ENCODE peak calls at places on chromosomes 11 and 22, in five cellular contexts. S is cardiac muscle cell, W is adrenal gland, L is foreskin fibroblast, Q is GM13977. N is an unnamed sample.

GRCh38 chr11:115672999-115673411 is 168.8 kb upstream of the CADM1 start:
- DNase-seq in S (no peak), W (peak; percentile 38), L (peak; percentile 3), Q (no peak), N (no peak)

GRCh38 chr22:46419754-46420571 is 84.4 kb downstream of the TRMU start:
- DNase-seq in S (no peak), W (no peak), L (no peak), Q (no peak), N (no peak)

GRCh38 chr22:19109198-19110063 is 12.8 kb downstream of the DGCR2 start:
- DNase-seq in S (no peak), W (peak; percentile 53), L (peak; percentile 48), Q (peak; percentile 69), N (no peak)

GRCh38 chr11:35166369-35167360 is 27.7 kb downstream of the CD44 start:
- DNase-seq in S (no peak), W (peak; percentile 37), L (peak; percentile 96), Q (no peak), N (no peak)

GRCh38 chr11:124170801-124171586 is 12.2 kb upstream of the OR10D3 start:
- DNase-seq in S (no peak), W (no peak), L (no peak), Q (no peak), N (no peak)

GRCh38 chr11:131614514-131615085 is 244.2 kb downstream of the NTM start:
- DNase-seq in S (no peak), W (no peak), L (no peak), Q (no peak), N (no peak)

GRCh38 chr22:18034076-18034475 is 9.7 kb upstream of the MICAL3 start:
- DNase-seq in S (no peak), W (no peak), L (no peak), Q (no peak), N (no peak)

GRCh38 chr22:50704510-50705218 is 32.0 kb downstream of the SHANK3 start:
- DNase-seq in S (no peak), W (peak; percentile 5), L (no peak), Q (no peak), N (no peak)

GRCh38 chr11:107592256-107592655 is 1.3 kb downstream of the ELMOD1 start:
- DNase-seq in S (no peak), W (no peak), L (no peak), Q (peak; percentile 15), N (no peak)

GRCh38 chr11:75665126-75665525 is 3.7 kb downstream of the MAP6 start:
- DNase-seq in S (no peak), W (no peak), L (no peak), Q (no peak), N (no peak)

GRCh38 chr22:49930596-49931412 is 12.4 kb downstream of the CRELD2 start:
- DNase-seq in S (peak; percentile 87), W (peak; percentile 81), L (peak; percentile 74), Q (peak; percentile 79), N (no peak)

GRCh38 chr11:43992834-43993637 is 50.6 kb downstream of the C11orf96 start:
- DNase-seq in S (no peak), W (no peak), L (no peak), Q (no peak), N (no peak)

GRCh38 chr11:118027694-118028093 is 41.5 kb downstream of the IL10RA start:
- DNase-seq in S (no peak), W (no peak), L (no peak), Q (no peak), N (no peak)

GRCh38 chr11:94581926-94582325 is 14.8 kb downstream of the PIWIL4 start:
- DNase-seq in S (no peak), W (no peak), L (no peak), Q (no peak), N (no peak)

GRCh38 chr11:45918331-45918941 is 759 bp upstream of the PEX16 start:
- DNase-seq in S (peak; percentile 84), W (peak; percentile 90), L (peak; percentile 67), Q (peak; percentile 87), N (peak; percentile 56)

GRCh38 chr11:64086263-64086938 is 50.7 kb downstream of the FLRT1 start:
- DNase-seq in S (no peak), W (no peak), L (no peak), Q (no peak), N (no peak)

GRCh38 chr11:13446444-13446843 is 16.6 kb downstream of the BTBD10 start:
- DNase-seq in S (no peak), W (no peak), L (no peak), Q (no peak), N (no peak)

GRCh38 chr11:75716659-75717058 is 979 bp upstream of the MOGAT2 start:
- DNase-seq in S (no peak), W (no peak), L (no peak), Q (no peak), N (no peak)

GRCh38 chr22:19407649-19408606 is 23.6 kb downstream of the HIRA start:
- DNase-seq in S (peak; percentile 77), W (no peak), L (peak; percentile 21), Q (no peak), N (peak; percentile 38)

GRCh38 chr22:26651840-26652239 is 5.5 kb upstream of the MIAT start:
- DNase-seq in S (no peak), W (no peak), L (no peak), Q (no peak), N (no peak)

GRCh38 chr11:117249571-117249970 is 17.1 kb downstream of the RNF214 start:
- DNase-seq in S (no peak), W (no peak), L (no peak), Q (no peak), N (no peak)

GRCh38 chr11:129973809-129974208 is 28.8 kb downstream of the PRDM10 start:
- DNase-seq in S (peak; percentile 87), W (no peak), L (no peak), Q (no peak), N (peak; percentile 53)

GRCh38 chr22:21451545-21452520 is 15.4 kb upstream of the TMEM191C start:
- DNase-seq in S (no peak), W (no peak), L (no peak), Q (no peak), N (no peak)

GRCh38 chr11:115476463-115477286 is 27.5 kb downstream of the CADM1 start:
- DNase-seq in S (no peak), W (no peak), L (no peak), Q (no peak), N (no peak)

GRCh38 chr11:119773016-119773415 is 44.0 kb upstream of the NECTIN1 start:
- DNase-seq in S (no peak), W (no peak), L (no peak), Q (no peak), N (no peak)

GRCh38 chr11:57330029-57330428 is 5.3 kb upstream of the TNKS1BP1 start:
- DNase-seq in S (no peak), W (no peak), L (no peak), Q (no peak), N (no peak)

GRCh38 chr11:133362156-133362555 is 170.1 kb downstream of the OPCML start:
- DNase-seq in S (no peak), W (no peak), L (no peak), Q (no peak), N (no peak)

GRCh38 chr22:34344702-34345101 is 424.4 kb upstream of the LARGE1 start:
- DNase-seq in S (peak; percentile 23), W (no peak), L (no peak), Q (no peak), N (no peak)

GRCh38 chr22:27218012-27218483 is 560.7 kb downstream of the MIAT start:
- DNase-seq in S (no peak), W (no peak), L (no peak), Q (no peak), N (no peak)

GRCh38 chr22:24421428-24421931 is 5.9 kb upstream of the ADORA2A start:
- DNase-seq in S (no peak), W (no peak), L (no peak), Q (peak; percentile 80), N (no peak)

GRCh38 chr11:109731451-109731850 is 309.5 kb downstream of the C11orf87 start:
- DNase-seq in S (no peak), W (no peak), L (no peak), Q (no peak), N (no peak)

GRCh38 chr11:78020248-78020647 is 2.8 kb downstream of the KCTD14 start:
- DNase-seq in S (no peak), W (no peak), L (no peak), Q (no peak), N (no peak)

GRCh38 chr22:50209893-50210292 is 9.1 kb downstream of the SELENOO start:
- DNase-seq in S (peak; percentile 71), W (peak; percentile 69), L (peak; percentile 45), Q (peak; percentile 92), N (peak; percentile 64)

GRCh38 chr11:57376095-57376812 is 4.7 kb downstream of the PRG3 start:
- DNase-seq in S (no peak), W (no peak), L (no peak), Q (peak; percentile 16), N (no peak)

GRCh38 chr11:6371825-6372224 is 18.4 kb upstream of the SMPD1 start:
- DNase-seq in S (no peak), W (no peak), L (no peak), Q (no peak), N (no peak)
- TF ChIP-seq CTCF in S (no peak), W (no peak), L (no peak), Q (no peak), N (no peak)

DNA sequence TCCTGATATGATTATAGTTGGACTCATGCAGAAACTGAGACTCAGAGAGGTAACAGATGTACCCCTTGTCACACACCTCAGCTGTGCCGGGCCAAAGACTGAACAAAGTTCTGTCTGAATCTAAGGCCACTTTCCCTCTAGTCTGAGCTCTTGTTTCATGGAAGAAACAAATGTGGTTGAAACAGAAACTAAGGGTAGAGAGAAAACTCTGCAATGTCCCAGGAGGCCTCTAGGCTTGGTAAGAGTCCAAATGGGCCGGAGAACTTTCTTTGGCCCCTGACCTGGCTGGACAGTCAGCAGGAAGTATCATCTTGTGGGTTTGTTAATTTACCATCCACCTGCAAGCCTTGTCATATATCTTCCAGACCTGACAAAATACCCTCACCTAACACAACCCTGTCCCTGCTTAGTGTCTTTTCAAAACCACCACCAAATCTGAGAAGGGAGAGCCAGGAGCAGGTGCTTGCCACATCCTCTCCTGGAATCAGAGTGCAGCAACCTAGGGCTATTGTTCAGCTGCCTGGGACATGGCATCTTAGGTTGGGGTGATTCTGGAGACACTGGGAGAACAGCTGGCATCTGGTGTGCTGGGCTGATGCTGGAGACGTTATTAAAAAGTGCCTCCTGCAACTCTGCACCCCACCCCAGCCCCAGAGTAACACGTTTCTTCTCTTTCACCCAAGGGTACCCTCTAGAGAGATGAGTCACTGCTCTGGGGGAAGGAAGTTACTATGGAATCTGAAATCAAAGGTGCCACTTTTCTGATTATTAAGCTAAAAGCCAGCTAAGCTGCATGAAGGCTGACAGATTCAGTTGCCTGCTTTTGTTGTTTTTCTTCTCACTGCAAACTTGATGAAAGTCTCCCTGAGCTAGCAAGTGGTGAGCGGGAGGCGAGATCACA is 126.3 kb upstream of the TIMP3 start:
- DNase-seq in S (no peak), W (no peak), L (no peak), Q (no peak), N (no peak)
- TF ChIP-seq CTCF in S (peak; percentile 29), W (peak; percentile 20), L (no peak), Q (no peak), N (no peak)

GRCh38 chr11:65540290-65541092 is 15.6 kb downstream of the SCYL1 start:
- DNase-seq in S (peak; percentile 88), W (peak; percentile 90), L (peak; percentile 88), Q (peak; percentile 100), N (peak; percentile 87)
- TF ChIP-seq CTCF in S (peak; percentile 79), W (peak; percentile 93), L (peak; percentile 67), Q (peak; percentile 88), N (peak; percentile 85)

GRCh38 chr11:37449146-37449545 is 851.1 kb upstream of the RAG2 start:
- DNase-seq in S (peak; percentile 64), W (peak; percentile 8), L (peak; percentile 41), Q (no peak), N (no peak)
- TF ChIP-seq CTCF in S (peak; percentile 67), W (peak; percentile 53), L (peak; percentile 54), Q (peak; percentile 47), N (peak; percentile 49)

N was measured in mesothelial cell of epicardium.